ENCODE peak calls at places on chromosome 1, in eight cellular contexts. One of them, this sample, is unnamed.

GRCh38 chr1:50181027-50181663 is 72.4 kb downstream of the ELAVL4 start:
- DNase-seq in IMR-90: no peak
- DNase-seq in psoas muscle: no peak
- DNase-seq in PC-3: peak
- DNase-seq in GM06990: no peak
- DNase-seq in GM12865: no peak
- DNase-seq in left ventricle myocardium inferior: no peak
- DNase-seq in GM10248: no peak
- DNase-seq in this sample: peak

GRCh38 chr1:40788561-40789341 is 5.2 kb downstream of the KCNQ4 start:
- DNase-seq in IMR-90: no peak
- DNase-seq in psoas muscle: no peak
- DNase-seq in PC-3: no peak
- DNase-seq in GM06990: no peak
- DNase-seq in GM12865: no peak
- DNase-seq in left ventricle myocardium inferior: no peak
- DNase-seq in GM10248: no peak
- DNase-seq in this sample: no peak

GRCh38 chr1:212402876-212403275 is 11.8 kb downstream of the PACC1 start:
- DNase-seq in IMR-90: no peak
- DNase-seq in psoas muscle: no peak
- DNase-seq in PC-3: no peak
- DNase-seq in GM06990: no peak
- DNase-seq in GM12865: no peak
- DNase-seq in left ventricle myocardium inferior: no peak
- DNase-seq in GM10248: no peak
- DNase-seq in this sample: no peak

GRCh38 chr1:2820731-2821372 is 19.4 kb upstream of the TTC34 start:
- DNase-seq in IMR-90: no peak
- DNase-seq in psoas muscle: peak
- DNase-seq in PC-3: no peak
- DNase-seq in GM06990: no peak
- DNase-seq in GM12865: no peak
- DNase-seq in left ventricle myocardium inferior: no peak
- DNase-seq in GM10248: no peak
- DNase-seq in this sample: no peak

GRCh38 chr1:95723346-95723745 is 489.3 kb downstream of the RWDD3 start:
- DNase-seq in IMR-90: no peak
- DNase-seq in psoas muscle: no peak
- DNase-seq in PC-3: peak
- DNase-seq in GM06990: no peak
- DNase-seq in GM12865: no peak
- DNase-seq in left ventricle myocardium inferior: no peak
- DNase-seq in GM10248: no peak
- DNase-seq in this sample: no peak

GRCh38 chr1:211591980-211592493 is 13.1 kb upstream of the SLC30A1 start:
- DNase-seq in IMR-90: peak
- DNase-seq in psoas muscle: no peak
- DNase-seq in PC-3: peak
- DNase-seq in GM06990: no peak
- DNase-seq in GM12865: no peak
- DNase-seq in left ventricle myocardium inferior: no peak
- DNase-seq in GM10248: no peak
- DNase-seq in this sample: no peak

GRCh38 chr1:27356628-27357280 is 10.0 kb downstream of the MAP3K6 start:
- DNase-seq in IMR-90: no peak
- DNase-seq in psoas muscle: no peak
- DNase-seq in PC-3: no peak
- DNase-seq in GM06990: no peak
- DNase-seq in GM12865: no peak
- DNase-seq in left ventricle myocardium inferior: no peak
- DNase-seq in GM10248: no peak
- DNase-seq in this sample: no peak

GRCh38 chr1:240455228-240455821 is 156.6 kb downstream of the GREM2 start:
- DNase-seq in IMR-90: peak
- DNase-seq in psoas muscle: no peak
- DNase-seq in PC-3: peak
- DNase-seq in GM06990: no peak
- DNase-seq in GM12865: peak
- DNase-seq in left ventricle myocardium inferior: no peak
- DNase-seq in GM10248: no peak
- DNase-seq in this sample: no peak

GRCh38 chr1:87478231-87478630 is 149.6 kb downstream of the LMO4 start:
- DNase-seq in IMR-90: peak
- DNase-seq in psoas muscle: no peak
- DNase-seq in PC-3: peak
- DNase-seq in GM06990: no peak
- DNase-seq in GM12865: no peak
- DNase-seq in left ventricle myocardium inferior: peak
- DNase-seq in GM10248: no peak
- DNase-seq in this sample: no peak

GRCh38 chr1:92481598-92482403 is 4.9 kb downstream of the GFI1 start:
- DNase-seq in IMR-90: no peak
- DNase-seq in psoas muscle: no peak
- DNase-seq in PC-3: no peak
- DNase-seq in GM06990: peak
- DNase-seq in GM12865: no peak
- DNase-seq in left ventricle myocardium inferior: no peak
- DNase-seq in GM10248: peak
- DNase-seq in this sample: no peak

GRCh38 chr1:6260433-6260934 is 414 bp downstream of the GPR153 start:
- DNase-seq in IMR-90: no peak
- DNase-seq in psoas muscle: peak
- DNase-seq in PC-3: no peak
- DNase-seq in GM06990: peak
- DNase-seq in GM12865: peak
- DNase-seq in left ventricle myocardium inferior: peak
- DNase-seq in GM10248: peak
- DNase-seq in this sample: no peak

GRCh38 chr1:234776875-234777849 is 167.2 kb upstream of the IRF2BP2 start:
- DNase-seq in IMR-90: no peak
- DNase-seq in psoas muscle: no peak
- DNase-seq in PC-3: peak
- DNase-seq in GM06990: no peak
- DNase-seq in GM12865: no peak
- DNase-seq in left ventricle myocardium inferior: no peak
- DNase-seq in GM10248: no peak
- DNase-seq in this sample: no peak

GRCh38 chr1:160628799-160629263 is 18.0 kb downstream of the SLAMF1 start:
- DNase-seq in IMR-90: no peak
- DNase-seq in psoas muscle: no peak
- DNase-seq in PC-3: no peak
- DNase-seq in GM06990: no peak
- DNase-seq in GM12865: no peak
- DNase-seq in left ventricle myocardium inferior: no peak
- DNase-seq in GM10248: no peak
- DNase-seq in this sample: no peak

GRCh38 chr1:236568285-236568894 is 35.9 kb downstream of the HEATR1 start:
- DNase-seq in IMR-90: peak
- DNase-seq in psoas muscle: no peak
- DNase-seq in PC-3: no peak
- DNase-seq in GM06990: no peak
- DNase-seq in GM12865: no peak
- DNase-seq in left ventricle myocardium inferior: no peak
- DNase-seq in GM10248: no peak
- DNase-seq in this sample: no peak

GRCh38 chr1:234603221-234604204 is 6.5 kb downstream of the IRF2BP2 start:
- DNase-seq in IMR-90: peak
- DNase-seq in psoas muscle: no peak
- DNase-seq in PC-3: peak
- DNase-seq in GM06990: no peak
- DNase-seq in GM12865: no peak
- DNase-seq in left ventricle myocardium inferior: no peak
- DNase-seq in GM10248: no peak
- DNase-seq in this sample: no peak

GRCh38 chr1:209823143-209824041 is 4.4 kb upstream of the UTP25 start:
- DNase-seq in IMR-90: peak
- DNase-seq in psoas muscle: no peak
- DNase-seq in PC-3: peak
- DNase-seq in GM06990: no peak
- DNase-seq in GM12865: peak
- DNase-seq in left ventricle myocardium inferior: no peak
- DNase-seq in GM10248: peak
- DNase-seq in this sample: no peak

GRCh38 chr1:152517237-152517811 is 3.0 kb downstream of the CRCT1 start:
- DNase-seq in IMR-90: no peak
- DNase-seq in psoas muscle: no peak
- DNase-seq in PC-3: peak
- DNase-seq in GM06990: no peak
- DNase-seq in GM12865: no peak
- DNase-seq in left ventricle myocardium inferior: no peak
- DNase-seq in GM10248: no peak
- DNase-seq in this sample: no peak

GRCh38 chr1:87392241-87393192 is 63.8 kb downstream of the LMO4 start:
- DNase-seq in IMR-90: peak
- DNase-seq in psoas muscle: no peak
- DNase-seq in PC-3: peak
- DNase-seq in GM06990: no peak
- DNase-seq in GM12865: no peak
- DNase-seq in left ventricle myocardium inferior: no peak
- DNase-seq in GM10248: no peak
- DNase-seq in this sample: peak

GRCh38 chr1:97797403-97798183 is 123.2 kb downstream of the DPYD start:
- DNase-seq in IMR-90: peak
- DNase-seq in psoas muscle: no peak
- DNase-seq in PC-3: no peak
- DNase-seq in GM06990: no peak
- DNase-seq in GM12865: no peak
- DNase-seq in left ventricle myocardium inferior: peak
- DNase-seq in GM10248: no peak
- DNase-seq in this sample: peak

GRCh38 chr1:191818198-191818597 is 340.1 kb upstream of the RGS18 start:
- DNase-seq in IMR-90: no peak
- DNase-seq in psoas muscle: no peak
- DNase-seq in PC-3: no peak
- DNase-seq in GM06990: no peak
- DNase-seq in GM12865: no peak
- DNase-seq in left ventricle myocardium inferior: no peak
- DNase-seq in GM10248: no peak
- DNase-seq in this sample: no peak
- TF ChIP-seq CTCF in IMR-90: no peak
- TF ChIP-seq CTCF in psoas muscle: no peak
- TF ChIP-seq CTCF in PC-3: no peak
- TF ChIP-seq CTCF in GM06990: no peak
- TF ChIP-seq CTCF in GM12865: no peak
- TF ChIP-seq CTCF in left ventricle myocardium inferior: no peak
- TF ChIP-seq CTCF in GM10248: no peak
- TF ChIP-seq CTCF in this sample: no peak

GRCh38 chr1:53681647-53682368 is 57.2 kb downstream of the GLIS1 start:
- DNase-seq in IMR-90: peak
- DNase-seq in psoas muscle: peak
- DNase-seq in PC-3: peak
- DNase-seq in GM06990: no peak
- DNase-seq in GM12865: peak
- DNase-seq in left ventricle myocardium inferior: peak
- DNase-seq in GM10248: peak
- DNase-seq in this sample: no peak
- TF ChIP-seq CTCF in IMR-90: peak
- TF ChIP-seq CTCF in psoas muscle: peak
- TF ChIP-seq CTCF in PC-3: peak
- TF ChIP-seq CTCF in GM06990: peak
- TF ChIP-seq CTCF in GM12865: peak
- TF ChIP-seq CTCF in left ventricle myocardium inferior: peak
- TF ChIP-seq CTCF in GM10248: peak
- TF ChIP-seq CTCF in this sample: peak

DNA sequence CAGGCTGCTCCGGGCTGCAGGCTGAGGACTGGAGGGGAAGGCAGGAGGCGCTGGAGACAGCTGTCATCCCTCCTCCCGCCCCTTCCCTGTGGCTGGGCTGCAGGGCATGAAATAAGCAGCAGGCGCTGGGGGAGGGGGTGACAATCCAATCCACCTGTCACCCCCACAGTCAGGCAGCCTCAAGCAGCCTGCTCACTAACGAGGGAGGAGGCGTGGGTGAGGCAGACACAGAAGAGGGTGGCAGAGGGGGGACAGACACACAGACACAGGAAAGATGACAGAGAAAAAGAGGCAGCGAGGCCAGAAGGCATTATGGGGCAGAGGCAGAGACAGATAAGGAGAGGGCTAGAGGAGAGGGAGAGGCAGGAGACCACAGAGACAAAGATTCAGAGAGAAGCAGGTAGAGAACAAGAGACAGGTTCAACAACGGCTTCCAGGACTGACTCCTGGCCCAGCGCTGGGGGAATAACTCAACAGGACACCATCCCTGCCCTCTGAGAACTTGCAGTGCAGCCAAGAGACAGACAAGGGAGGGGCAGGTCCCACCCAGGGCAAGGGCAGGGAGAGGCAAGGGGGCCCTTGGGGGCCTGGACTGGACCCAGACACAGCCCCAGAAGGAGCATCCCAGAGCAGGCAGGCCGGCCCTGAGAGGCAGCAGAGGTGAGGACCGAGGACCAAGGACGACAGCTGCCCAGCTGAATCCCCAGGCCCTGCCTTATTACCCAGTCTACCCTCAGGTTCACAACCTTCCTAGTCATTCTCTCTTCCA is 11.2 kb downstream of the MEF2D start:
- DNase-seq in IMR-90: peak
- DNase-seq in psoas muscle: peak
- DNase-seq in PC-3: no peak
- DNase-seq in GM06990: peak
- DNase-seq in GM12865: peak
- DNase-seq in left ventricle myocardium inferior: peak
- DNase-seq in GM10248: no peak
- DNase-seq in this sample: no peak
- TF ChIP-seq CTCF in IMR-90: peak
- TF ChIP-seq CTCF in psoas muscle: peak
- TF ChIP-seq CTCF in PC-3: no peak
- TF ChIP-seq CTCF in GM06990: peak
- TF ChIP-seq CTCF in GM12865: no peak
- TF ChIP-seq CTCF in left ventricle myocardium inferior: peak
- TF ChIP-seq CTCF in GM10248: no peak
- TF ChIP-seq CTCF in this sample: peak

GRCh38 chr1:171110485-171111340 is 20.0 kb downstream of the FMO3 start:
- DNase-seq in IMR-90: peak
- DNase-seq in psoas muscle: no peak
- DNase-seq in PC-3: no peak
- DNase-seq in GM06990: no peak
- DNase-seq in GM12865: no peak
- DNase-seq in left ventricle myocardium inferior: no peak
- DNase-seq in GM10248: no peak
- DNase-seq in this sample: no peak

GRCh38 chr1:171113377-171113776 is 22.7 kb downstream of the FMO3 start:
- DNase-seq in IMR-90: peak
- DNase-seq in psoas muscle: no peak
- DNase-seq in PC-3: no peak
- DNase-seq in GM06990: no peak
- DNase-seq in GM12865: no peak
- DNase-seq in left ventricle myocardium inferior: no peak
- DNase-seq in GM10248: no peak
- DNase-seq in this sample: no peak

GRCh38 chr1:171107969-171108368 is 17.3 kb downstream of the FMO3 start:
- DNase-seq in IMR-90: no peak
- DNase-seq in psoas muscle: no peak
- DNase-seq in PC-3: no peak
- DNase-seq in GM06990: no peak
- DNase-seq in GM12865: no peak
- DNase-seq in left ventricle myocardium inferior: no peak
- DNase-seq in GM10248: no peak
- DNase-seq in this sample: no peak

GRCh38 chr1:171103862-171104261 is 13.2 kb downstream of the FMO3 start:
- DNase-seq in IMR-90: no peak
- DNase-seq in psoas muscle: no peak
- DNase-seq in PC-3: no peak
- DNase-seq in GM06990: no peak
- DNase-seq in GM12865: no peak
- DNase-seq in left ventricle myocardium inferior: no peak
- DNase-seq in GM10248: no peak
- DNase-seq in this sample: no peak

GRCh38 chr1:171107257-171107940 is 16.7 kb downstream of the FMO3 start:
- DNase-seq in IMR-90: peak
- DNase-seq in psoas muscle: no peak
- DNase-seq in PC-3: no peak
- DNase-seq in GM06990: no peak
- DNase-seq in GM12865: no peak
- DNase-seq in left ventricle myocardium inferior: no peak
- DNase-seq in GM10248: no peak
- DNase-seq in this sample: no peak
- TF ChIP-seq CTCF in IMR-90: no peak
- TF ChIP-seq CTCF in psoas muscle: peak
- TF ChIP-seq CTCF in PC-3: no peak
- TF ChIP-seq CTCF in GM06990: no peak
- TF ChIP-seq CTCF in GM12865: no peak
- TF ChIP-seq CTCF in left ventricle myocardium inferior: peak
- TF ChIP-seq CTCF in GM10248: no peak
- TF ChIP-seq CTCF in this sample: no peak